ENCODE peak calls at places on chromosome 12, in five cellular contexts. M is suprapubic skin, H is stomach, G is A549, W is GM12878. S is an unnamed sample.

GRCh38 chr12:123942911-123943648 is 29.6 kb downstream of the CCDC92 start:
- DNase-seq in M (no peak), H (no peak), G (no peak), W (no peak), S (no peak)

GRCh38 chr12:39839072-39839471 is 219.5 kb upstream of the ABCD2 start:
- DNase-seq in M (no peak), H (no peak), G (no peak), W (no peak), S (no peak)

GRCh38 chr12:95574799-95575452 is 23.6 kb upstream of the USP44 start:
- DNase-seq in M (no peak), H (no peak), G (peak; percentile 61), W (no peak), S (no peak)

GRCh38 chr12:81644503-81644902 is 114.6 kb downstream of the PPFIA2 start:
- DNase-seq in M (no peak), H (no peak), G (peak; percentile 42), W (no peak), S (no peak)

GRCh38 chr12:1797011-1797901 is 23.1 kb upstream of the LRTM2 start:
- DNase-seq in M (no peak), H (peak; percentile 63), G (no peak), W (no peak), S (peak; percentile 62)

GRCh38 chr12:11719678-11720099 is 70.2 kb downstream of the ETV6 start:
- DNase-seq in M (no peak), H (no peak), G (no peak), W (no peak), S (peak; percentile 40)

GRCh38 chr12:7856516-7856915 is 16.2 kb downstream of the SLC2A14 start:
- DNase-seq in M (no peak), H (no peak), G (no peak), W (no peak), S (no peak)

GRCh38 chr12:132554857-132555630 is 55.3 kb downstream of the LRCOL1 start:
- DNase-seq in M (no peak), H (no peak), G (peak; percentile 64), W (no peak), S (no peak)

DNA sequence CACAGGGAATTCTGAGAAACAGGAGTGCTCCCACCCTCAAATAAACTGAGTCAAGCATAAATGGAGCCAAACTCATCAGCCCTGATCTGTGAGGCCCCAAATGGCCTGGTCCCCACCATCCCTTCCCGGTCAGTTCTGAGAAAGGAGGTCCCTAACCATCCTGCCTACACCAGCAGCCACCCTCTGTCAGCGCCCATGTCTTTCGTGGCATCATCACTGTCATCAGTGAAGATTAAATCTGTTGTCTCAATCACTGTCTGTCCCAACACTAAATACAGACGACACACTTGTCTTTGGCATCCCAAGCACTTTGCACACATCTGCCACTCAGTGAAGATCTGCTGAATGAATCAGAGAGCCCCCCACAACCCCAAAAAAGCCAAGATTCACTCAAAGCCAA is 22.4 kb downstream of the VPS37B start:
- DNase-seq in M (peak; percentile 59), H (peak; percentile 22), G (no peak), W (no peak), S (no peak)
- H3K4me3 ChIP-seq in M (no peak overlapping the region), H (no peak overlapping the region), G (no peak overlapping the region), W (no peak overlapping the region), S (no peak overlapping the region)

GRCh38 chr12:31715283-31715825 is 13.5 kb downstream of the AMN1 start:
- DNase-seq in M (no peak), H (no peak), G (peak; percentile 24), W (peak; percentile 77), S (no peak)
- TF ChIP-seq POLR2A in M (no peak), H (no peak), G (no peak), W (no peak), S (no peak)

DNA sequence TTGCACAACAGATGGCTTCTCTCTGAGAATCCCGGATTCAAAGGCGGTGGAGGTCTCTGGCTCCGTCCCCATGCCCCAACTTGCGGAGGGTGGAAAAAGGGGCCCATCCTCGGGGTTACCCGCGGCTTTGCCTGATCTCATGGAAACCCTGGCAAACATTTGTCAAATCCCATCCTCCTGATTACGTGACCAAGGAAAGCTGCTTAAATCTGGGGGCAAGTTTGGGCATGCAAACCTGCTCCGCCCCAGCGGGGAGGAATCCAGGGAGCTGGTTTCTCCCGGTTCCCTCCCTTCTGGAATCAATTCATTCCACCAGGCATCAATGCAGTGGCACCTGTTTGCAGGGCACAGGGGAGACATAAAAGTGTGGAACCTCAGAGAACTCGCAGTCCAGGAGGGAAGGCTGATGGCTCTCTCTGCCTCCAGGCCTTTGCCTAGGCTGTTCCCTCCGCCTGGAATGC is 12.2 kb downstream of the TRPV4 start:
- DNase-seq in M (no peak), H (no peak), G (no peak), W (no peak), S (no peak)
- H3K27ac ChIP-seq in M (peak overlapping the region; percentile 77), H (no peak overlapping the region), G (peak overlapping the region; percentile 60), W (no peak overlapping the region), S (no peak overlapping the region)

GRCh38 chr12:110670161-110670701 is 18.7 kb downstream of the HVCN1 start:
- DNase-seq in M (no peak), H (no peak), G (no peak), W (peak; percentile 95), S (no peak)

GRCh38 chr12:110669193-110669502 is 19.8 kb downstream of the HVCN1 start:
- DNase-seq in M (no peak), H (no peak), G (no peak), W (no peak), S (no peak)

GRCh38 chr12:110667671-110668070 is 21.2 kb downstream of the HVCN1 start:
- DNase-seq in M (no peak), H (no peak), G (no peak), W (no peak), S (no peak)

GRCh38 chr12:110668480-110669192 is 20.3 kb downstream of the HVCN1 start:
- DNase-seq in M (no peak), H (no peak), G (no peak), W (no peak), S (no peak)

GRCh38 chr12:110666892-110667291 is 22.0 kb downstream of the HVCN1 start:
- DNase-seq in M (no peak), H (no peak), G (no peak), W (no peak), S (no peak)
- H3K4me3 ChIP-seq in M (no peak overlapping the region), H (no peak overlapping the region), G (no peak overlapping the region), W (peak overlapping the region; percentile 82), S (no peak overlapping the region)

DNA sequence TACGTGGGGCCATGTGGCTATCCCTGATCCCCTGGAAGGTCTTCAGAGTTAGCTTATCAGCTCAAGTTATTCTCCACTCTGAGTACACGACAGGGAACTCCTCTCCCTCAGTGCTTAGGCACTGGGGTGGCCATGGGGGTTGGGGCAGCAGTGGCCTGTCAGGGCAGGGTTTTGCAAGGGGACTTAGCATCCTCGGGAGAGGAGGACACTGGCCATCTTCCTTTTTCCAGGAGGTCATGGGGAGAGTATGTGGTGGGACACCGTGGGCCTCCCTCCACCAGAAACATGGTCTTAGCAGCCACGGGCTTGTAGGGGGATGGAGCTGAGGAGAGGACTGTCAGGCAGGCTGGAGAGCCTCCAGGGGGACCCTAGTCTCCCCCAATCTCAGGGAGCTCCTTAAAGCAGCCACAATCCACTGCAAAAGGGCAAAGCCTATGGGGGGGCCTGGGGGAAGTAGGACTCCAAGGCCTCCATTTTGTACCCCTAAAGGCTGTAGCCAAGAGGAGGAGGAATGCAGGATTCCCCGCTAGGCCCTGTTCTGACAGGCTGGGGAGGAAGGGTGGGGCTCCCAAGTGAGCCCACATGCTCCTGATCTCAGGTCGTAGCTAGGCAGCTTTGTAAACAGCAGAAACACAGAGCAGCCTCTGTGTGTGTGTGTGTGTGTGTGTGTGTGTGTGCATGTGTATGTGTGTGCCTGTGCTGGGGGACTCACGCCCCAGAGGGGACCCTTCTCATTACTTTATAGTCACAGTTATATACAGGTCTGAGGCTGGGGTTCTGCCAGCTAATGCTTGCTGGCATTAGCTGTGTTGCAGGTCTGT is 36.6 kb downstream of the KRT80 start:
- DNase-seq in M (no peak), H (no peak), G (peak; percentile 89), W (no peak), S (no peak)
- TF ChIP-seq POLR2A in M (no peak), H (no peak), G (no peak), W (no peak), S (no peak)

GRCh38 chr12:18135509-18135908 is 45.5 kb upstream of the RERGL start:
- DNase-seq in M (no peak), H (no peak), G (no peak), W (no peak), S (no peak)

GRCh38 chr12:18135086-18135485 is 45.1 kb upstream of the RERGL start:
- DNase-seq in M (no peak), H (no peak), G (no peak), W (no peak), S (no peak)

GRCh38 chr12:18130855-18131254 is 40.9 kb upstream of the RERGL start:
- DNase-seq in M (no peak), H (no peak), G (no peak), W (no peak), S (no peak)
- H3K27ac ChIP-seq in M (no peak overlapping the region), H (no peak overlapping the region), G (no peak overlapping the region), W (no peak overlapping the region), S (no peak overlapping the region)

S was measured in testis.